ENCODE peak calls at places on chromosomes 13 and 19, in nine cellular contexts. One of them, this sample, is unnamed.
A peak's percentile ranks its signal among the peaks of the same experiment; 100 is the strongest.

GRCh38 chr13:70391678-70392077 is 283.4 kb upstream of the KLHL1 start:
- DNase-seq in mammary epithelial cell: no peak
- DNase-seq in body of pancreas: peak; percentile 54
- DNase-seq in activated CD4-positive, alpha-beta T cell treated with anti-CD3 and anti-CD28 coated beads for 1 hour: no peak
- DNase-seq in AG09319: no peak
- DNase-seq in amygdala: no peak
- DNase-seq in T-helper 1 cell: no peak
- DNase-seq in sigmoid colon: no peak
- DNase-seq in PC-3: peak; percentile 67
- DNase-seq in this sample: no peak

GRCh38 chr13:36778083-36778671 is 40.8 kb upstream of the RFXAP start:
- DNase-seq in sigmoid colon: no peak
- DNase-seq in mammary epithelial cell: peak; percentile 27
- DNase-seq in activated CD4-positive, alpha-beta T cell treated with anti-CD3 and anti-CD28 coated beads for 1 hour: no peak
- DNase-seq in T-helper 1 cell: no peak
- DNase-seq in amygdala: no peak
- DNase-seq in AG09319: no peak
- DNase-seq in PC-3: peak; percentile 17
- DNase-seq in body of pancreas: no peak
- DNase-seq in this sample: no peak

GRCh38 chr19:18000981-18001836 is 6.8 kb upstream of the ARRDC2 start:
- DNase-seq in body of pancreas: peak; percentile 90
- DNase-seq in activated CD4-positive, alpha-beta T cell treated with anti-CD3 and anti-CD28 coated beads for 1 hour: peak; percentile 83
- DNase-seq in T-helper 1 cell: peak; percentile 94
- DNase-seq in PC-3: peak; percentile 92
- DNase-seq in sigmoid colon: peak; percentile 96
- DNase-seq in mammary epithelial cell: peak; percentile 84
- DNase-seq in amygdala: peak; percentile 76
- DNase-seq in AG09319: no peak
- DNase-seq in this sample: peak; percentile 56

GRCh38 chr19:53703361-53703760 is 71.6 kb downstream of the DPRX start:
- DNase-seq in T-helper 1 cell: no peak
- DNase-seq in amygdala: no peak
- DNase-seq in activated CD4-positive, alpha-beta T cell treated with anti-CD3 and anti-CD28 coated beads for 1 hour: no peak
- DNase-seq in mammary epithelial cell: no peak
- DNase-seq in body of pancreas: no peak
- DNase-seq in sigmoid colon: no peak
- DNase-seq in PC-3: no peak
- DNase-seq in AG09319: no peak
- DNase-seq in this sample: no peak

GRCh38 chr13:66675620-66676019 is 554.5 kb downstream of the PCDH9 start:
- DNase-seq in sigmoid colon: no peak
- DNase-seq in body of pancreas: no peak
- DNase-seq in amygdala: no peak
- DNase-seq in PC-3: no peak
- DNase-seq in activated CD4-positive, alpha-beta T cell treated with anti-CD3 and anti-CD28 coated beads for 1 hour: no peak
- DNase-seq in T-helper 1 cell: no peak
- DNase-seq in AG09319: no peak
- DNase-seq in mammary epithelial cell: no peak
- DNase-seq in this sample: no peak

GRCh38 chr13:53781941-53782340 is 753.3 kb downstream of the OLFM4 start:
- DNase-seq in mammary epithelial cell: no peak
- DNase-seq in body of pancreas: no peak
- DNase-seq in activated CD4-positive, alpha-beta T cell treated with anti-CD3 and anti-CD28 coated beads for 1 hour: no peak
- DNase-seq in T-helper 1 cell: no peak
- DNase-seq in amygdala: no peak
- DNase-seq in sigmoid colon: no peak
- DNase-seq in AG09319: no peak
- DNase-seq in PC-3: peak; percentile 10
- DNase-seq in this sample: no peak

GRCh38 chr19:7415163-7415856 is 66.6 kb downstream of the ARHGEF18 start:
- DNase-seq in mammary epithelial cell: no peak
- DNase-seq in sigmoid colon: no peak
- DNase-seq in T-helper 1 cell: no peak
- DNase-seq in PC-3: no peak
- DNase-seq in activated CD4-positive, alpha-beta T cell treated with anti-CD3 and anti-CD28 coated beads for 1 hour: no peak
- DNase-seq in amygdala: no peak
- DNase-seq in AG09319: peak; percentile 48
- DNase-seq in body of pancreas: peak; percentile 74
- DNase-seq in this sample: no peak

GRCh38 chr19:11446652-11447301 is 11.3 kb downstream of the PRKCSH start:
- DNase-seq in body of pancreas: peak; percentile 37
- DNase-seq in PC-3: peak; percentile 57
- DNase-seq in amygdala: peak; percentile 73
- DNase-seq in sigmoid colon: peak; percentile 78
- DNase-seq in mammary epithelial cell: no peak
- DNase-seq in T-helper 1 cell: no peak
- DNase-seq in AG09319: no peak
- DNase-seq in activated CD4-positive, alpha-beta T cell treated with anti-CD3 and anti-CD28 coated beads for 1 hour: peak; percentile 29
- DNase-seq in this sample: no peak

GRCh38 chr19:14563989-14564650 is 7.7 kb downstream of the NDUFB7 start:
- DNase-seq in T-helper 1 cell: peak; percentile 38
- DNase-seq in activated CD4-positive, alpha-beta T cell treated with anti-CD3 and anti-CD28 coated beads for 1 hour: no peak
- DNase-seq in PC-3: peak; percentile 54
- DNase-seq in amygdala: no peak
- DNase-seq in mammary epithelial cell: peak; percentile 45
- DNase-seq in AG09319: no peak
- DNase-seq in body of pancreas: no peak
- DNase-seq in sigmoid colon: no peak
- DNase-seq in this sample: no peak

GRCh38 chr19:41297628-41298326 is 12.2 kb upstream of the CCDC97 start:
- DNase-seq in mammary epithelial cell: no peak
- DNase-seq in activated CD4-positive, alpha-beta T cell treated with anti-CD3 and anti-CD28 coated beads for 1 hour: no peak
- DNase-seq in body of pancreas: peak; percentile 43
- DNase-seq in T-helper 1 cell: no peak
- DNase-seq in sigmoid colon: peak; percentile 63
- DNase-seq in PC-3: no peak
- DNase-seq in AG09319: no peak
- DNase-seq in amygdala: no peak
- DNase-seq in this sample: no peak

GRCh38 chr19:13029893-13030292 is 34.6 kb downstream of the NFIX start:
- DNase-seq in activated CD4-positive, alpha-beta T cell treated with anti-CD3 and anti-CD28 coated beads for 1 hour: no peak
- DNase-seq in T-helper 1 cell: no peak
- DNase-seq in sigmoid colon: peak; percentile 73
- DNase-seq in mammary epithelial cell: no peak
- DNase-seq in body of pancreas: no peak
- DNase-seq in amygdala: peak; percentile 51
- DNase-seq in AG09319: no peak
- DNase-seq in PC-3: peak; percentile 50
- DNase-seq in this sample: no peak

GRCh38 chr19:49710372-49710951 is 19.5 kb downstream of the CPT1C start:
- DNase-seq in activated CD4-positive, alpha-beta T cell treated with anti-CD3 and anti-CD28 coated beads for 1 hour: no peak
- DNase-seq in body of pancreas: no peak
- DNase-seq in AG09319: no peak
- DNase-seq in sigmoid colon: no peak
- DNase-seq in amygdala: no peak
- DNase-seq in T-helper 1 cell: no peak
- DNase-seq in mammary epithelial cell: no peak
- DNase-seq in PC-3: peak; percentile 72
- DNase-seq in this sample: no peak

GRCh38 chr19:19446655-19447437 is 41.4 kb downstream of the GATAD2A start:
- DNase-seq in body of pancreas: no peak
- DNase-seq in amygdala: no peak
- DNase-seq in PC-3: no peak
- DNase-seq in AG09319: no peak
- DNase-seq in activated CD4-positive, alpha-beta T cell treated with anti-CD3 and anti-CD28 coated beads for 1 hour: no peak
- DNase-seq in sigmoid colon: no peak
- DNase-seq in mammary epithelial cell: no peak
- DNase-seq in T-helper 1 cell: no peak
- DNase-seq in this sample: no peak

GRCh38 chr19:18149596-18149975 is 3.4 kb upstream of the PIK3R2 start:
- DNase-seq in PC-3: no peak
- DNase-seq in activated CD4-positive, alpha-beta T cell treated with anti-CD3 and anti-CD28 coated beads for 1 hour: no peak
- DNase-seq in amygdala: no peak
- DNase-seq in AG09319: no peak
- DNase-seq in sigmoid colon: no peak
- DNase-seq in body of pancreas: no peak
- DNase-seq in T-helper 1 cell: no peak
- DNase-seq in mammary epithelial cell: no peak
- DNase-seq in this sample: no peak

GRCh38 chr13:33194820-33195692 is 90.5 kb downstream of the STARD13 start:
- DNase-seq in activated CD4-positive, alpha-beta T cell treated with anti-CD3 and anti-CD28 coated beads for 1 hour: no peak
- DNase-seq in sigmoid colon: no peak
- DNase-seq in amygdala: no peak
- DNase-seq in mammary epithelial cell: no peak
- DNase-seq in body of pancreas: peak; percentile 87
- DNase-seq in PC-3: peak; percentile 54
- DNase-seq in AG09319: peak; percentile 82
- DNase-seq in T-helper 1 cell: no peak
- DNase-seq in this sample: no peak

GRCh38 chr13:81988542-81988941 is 1647.6 kb upstream of the SPRY2 start:
- DNase-seq in AG09319: no peak
- DNase-seq in T-helper 1 cell: no peak
- DNase-seq in PC-3: no peak
- DNase-seq in body of pancreas: no peak
- DNase-seq in mammary epithelial cell: no peak
- DNase-seq in activated CD4-positive, alpha-beta T cell treated with anti-CD3 and anti-CD28 coated beads for 1 hour: no peak
- DNase-seq in amygdala: no peak
- DNase-seq in sigmoid colon: no peak
- DNase-seq in this sample: no peak

GRCh38 chr19:42216653-42217521 is 590 bp downstream of the DEDD2 start:
- DNase-seq in AG09319: no peak
- DNase-seq in mammary epithelial cell: peak; percentile 53
- DNase-seq in amygdala: no peak
- DNase-seq in PC-3: peak; percentile 15
- DNase-seq in T-helper 1 cell: no peak
- DNase-seq in sigmoid colon: peak; percentile 78
- DNase-seq in body of pancreas: peak; percentile 45
- DNase-seq in activated CD4-positive, alpha-beta T cell treated with anti-CD3 and anti-CD28 coated beads for 1 hour: no peak
- DNase-seq in this sample: no peak

GRCh38 chr13:40910324-40911050 is 108.6 kb downstream of the ELF1 start:
- DNase-seq in mammary epithelial cell: peak; percentile 62
- DNase-seq in amygdala: no peak
- DNase-seq in body of pancreas: no peak
- DNase-seq in AG09319: no peak
- DNase-seq in PC-3: peak; percentile 9
- DNase-seq in sigmoid colon: no peak
- DNase-seq in activated CD4-positive, alpha-beta T cell treated with anti-CD3 and anti-CD28 coated beads for 1 hour: no peak
- DNase-seq in T-helper 1 cell: no peak
- DNase-seq in this sample: no peak

GRCh38 chr19:42131149-42132029 is 857 bp downstream of the POU2F2 start:
- DNase-seq in T-helper 1 cell: no peak
- DNase-seq in mammary epithelial cell: no peak
- DNase-seq in sigmoid colon: no peak
- DNase-seq in AG09319: no peak
- DNase-seq in amygdala: no peak
- DNase-seq in activated CD4-positive, alpha-beta T cell treated with anti-CD3 and anti-CD28 coated beads for 1 hour: no peak
- DNase-seq in PC-3: no peak
- DNase-seq in body of pancreas: no peak
- DNase-seq in this sample: no peak